ENCODE peak calls at places on chromosomes 7 and 10, in six cellular contexts. H, F, C, R, M and Y are unnamed samples.

GRCh38 chr10:102776779-102777417 is 33.1 kb downstream of the WBP1L start:
- DNase-seq in R (no peak), C (peak; percentile 93), H (peak; percentile 98), M (peak; percentile 85), F (peak; percentile 99), Y (peak; percentile 98)

GRCh38 chr7:108347616-108348015 is 108.6 kb downstream of the NRCAM start:
- DNase-seq in C (no peak), R (no peak), M (peak; percentile 89), F (peak; percentile 47), H (peak; percentile 49), Y (peak; percentile 77)

GRCh38 chr7:30797294-30798040 is 26.2 kb downstream of the MINDY4 start:
- DNase-seq in H (no peak), R (no peak), C (no peak), M (no peak), F (no peak), Y (no peak)

GRCh38 chr10:107409517-107409916 is 245.0 kb upstream of the SORCS1 start:
- DNase-seq in H (peak; percentile 0), C (no peak), R (no peak), M (peak; percentile 47), F (peak; percentile 1), Y (peak; percentile 56)

GRCh38 chr7:82595176-82595575 is 151.6 kb upstream of the CACNA2D1 start:
- DNase-seq in F (no peak), C (no peak), H (no peak), M (no peak), R (no peak), Y (no peak)

GRCh38 chr7:2495402-2496309 is 19.5 kb upstream of the GRIFIN start:
- DNase-seq in F (no peak), M (peak; percentile 96), H (no peak), R (no peak), C (no peak), Y (no peak)

GRCh38 chr10:113304726-113305125 is 248.1 kb upstream of the HABP2 start:
- DNase-seq in R (no peak), M (peak; percentile 21), H (no peak), C (no peak), F (no peak), Y (no peak)

GRCh38 chr10:80459047-80459865 is 5.1 kb downstream of the TSPAN14 start:
- DNase-seq in F (no peak), H (no peak), M (peak; percentile 36), C (no peak), R (peak; percentile 93), Y (peak; percentile 74)

GRCh38 chr7:79292834-79293233 is 160.6 kb downstream of the MAGI2 start:
- DNase-seq in M (no peak), F (no peak), H (no peak), C (no peak), R (no peak), Y (peak; percentile 23)

GRCh38 chr7:55306331-55306730 is 58.8 kb upstream of the LANCL2 start:
- DNase-seq in M (no peak), R (no peak), C (no peak), H (peak; percentile 14), F (no peak), Y (no peak)

GRCh38 chr10:60382946-60383681 is 6.6 kb downstream of the ANK3 start:
- DNase-seq in F (no peak), R (no peak), H (peak; percentile 43), M (no peak), C (no peak), Y (peak; percentile 31)

GRCh38 chr7:7014827-7015610 is 167.3 kb upstream of the C1GALT1 start:
- DNase-seq in C (no peak), R (no peak), H (no peak), F (no peak), M (peak; percentile 9), Y (no peak)

GRCh38 chr10:110420401-110421193 is 77.1 kb upstream of the DUSP5 start:
- DNase-seq in H (peak; percentile 61), M (no peak), F (no peak), R (no peak), C (no peak), Y (peak; percentile 87)

GRCh38 chr7:121909721-121910359 is 36.9 kb downstream of the PTPRZ1 start:
- DNase-seq in R (no peak), F (no peak), M (peak; percentile 24), C (no peak), H (no peak), Y (no peak)

GRCh38 chr7:2967238-2967637 is 76.4 kb downstream of the CARD11 start:
- DNase-seq in F (no peak), M (no peak), R (no peak), H (no peak), C (no peak), Y (no peak)

GRCh38 chr10:60910543-60910942 is 33.4 kb downstream of the RHOBTB1 start:
- DNase-seq in F (no peak), R (no peak), C (no peak), H (no peak), M (no peak), Y (peak; percentile 80)

GRCh38 chr7:21850531-21851285 is 95.0 kb downstream of the CDCA7L start:
- DNase-seq in R (no peak), F (peak; percentile 86), M (no peak), H (peak; percentile 11), C (no peak), Y (peak; percentile 52)

GRCh38 chr10:43689955-43690771 is 41.5 kb upstream of the ZNF32 start:
- DNase-seq in F (peak; percentile 62), R (peak; percentile 94), C (no peak), H (peak; percentile 72), M (peak; percentile 87), Y (peak; percentile 87)

GRCh38 chr7:24576171-24577052 is 3.2 kb downstream of the PALS2 start:
- DNase-seq in H (peak; percentile 77), R (no peak), M (peak; percentile 81), F (peak; percentile 60), C (peak; percentile 37), Y (peak; percentile 89)

GRCh38 chr10:113435881-113436280 is 117.0 kb upstream of the HABP2 start:
- DNase-seq in C (no peak), H (no peak), R (no peak), M (no peak), F (no peak), Y (no peak)

GRCh38 chr10:32409741-32410140 is 36.2 kb upstream of the CCDC7 start:
- DNase-seq in R (no peak), C (no peak), H (peak; percentile 7), F (no peak), M (no peak), Y (no peak)
- H3K4me3 ChIP-seq in R (no peak overlapping the region), C (no peak overlapping the region), H (no peak overlapping the region), F (no peak overlapping the region), M (no peak overlapping the region), Y (no peak overlapping the region)

GRCh38 chr10:95290801-95291633 is at the start of gene PDLIM1:
- DNase-seq in C (no peak), M (peak; percentile 81), H (peak; percentile 45), R (peak; percentile 95), F (no peak), Y (peak; percentile 52)

GRCh38 chr10:95290446-95290800 is 380 bp downstream of the PDLIM1 start:
- DNase-seq in H (no peak), C (no peak), M (peak; percentile 56), R (peak; percentile 86), F (no peak), Y (no peak)

GRCh38 chr10:95289003-95289920 is 1.5 kb downstream of the PDLIM1 start:
- DNase-seq in R (no peak), H (no peak), M (peak; percentile 40), C (no peak), F (no peak), Y (peak; percentile 53)

GRCh38 chr10:95291634-95292039 is 834 bp upstream of the PDLIM1 start:
- DNase-seq in R (no peak), F (no peak), H (no peak), M (no peak), C (no peak), Y (no peak)

DNA sequence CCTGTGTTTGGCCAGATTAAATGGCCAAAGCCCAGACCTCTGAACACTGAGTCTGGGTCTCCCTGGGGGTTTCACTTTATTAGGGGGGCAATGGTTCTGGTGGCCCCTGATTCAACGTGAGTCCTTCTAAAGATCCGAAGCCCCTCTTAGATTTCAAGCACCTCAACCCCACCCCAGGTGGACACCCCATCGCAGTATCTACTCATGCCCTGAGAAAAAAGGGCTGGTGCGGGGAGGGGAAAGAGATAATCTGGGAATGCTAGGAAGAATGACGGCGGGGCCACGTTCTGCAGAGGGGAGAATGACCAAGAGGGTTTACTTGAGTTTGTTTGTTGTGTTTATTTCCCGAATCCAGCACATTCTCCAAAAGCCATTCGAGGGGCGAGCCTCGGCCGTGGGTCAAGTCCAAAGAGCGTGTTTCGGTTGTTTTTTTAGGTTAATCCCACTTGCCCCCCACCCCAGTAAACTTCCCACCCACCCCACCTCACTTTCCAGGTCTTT is 832 bp downstream of the PDLIM1 start:
- DNase-seq in R (no peak), H (no peak), C (no peak), F (no peak), M (no peak), Y (no peak)
- H3K4me3 ChIP-seq in R (peak overlapping the region; percentile 84), H (peak overlapping the region; percentile 98), C (peak overlapping the region; percentile 89), F (peak overlapping the region; percentile 73), M (peak overlapping the region; percentile 96), Y (peak overlapping the region; percentile 93)

GRCh38 chr10:58746470-58747185 is 234.0 kb downstream of the BICC1 start:
- DNase-seq in F (no peak), R (no peak), H (no peak), C (no peak), M (no peak), Y (no peak)
- H3K4me3 ChIP-seq in F (no peak overlapping the region), R (no peak overlapping the region), H (no peak overlapping the region), C (no peak overlapping the region), M (no peak overlapping the region), Y (no peak overlapping the region)

DNA sequence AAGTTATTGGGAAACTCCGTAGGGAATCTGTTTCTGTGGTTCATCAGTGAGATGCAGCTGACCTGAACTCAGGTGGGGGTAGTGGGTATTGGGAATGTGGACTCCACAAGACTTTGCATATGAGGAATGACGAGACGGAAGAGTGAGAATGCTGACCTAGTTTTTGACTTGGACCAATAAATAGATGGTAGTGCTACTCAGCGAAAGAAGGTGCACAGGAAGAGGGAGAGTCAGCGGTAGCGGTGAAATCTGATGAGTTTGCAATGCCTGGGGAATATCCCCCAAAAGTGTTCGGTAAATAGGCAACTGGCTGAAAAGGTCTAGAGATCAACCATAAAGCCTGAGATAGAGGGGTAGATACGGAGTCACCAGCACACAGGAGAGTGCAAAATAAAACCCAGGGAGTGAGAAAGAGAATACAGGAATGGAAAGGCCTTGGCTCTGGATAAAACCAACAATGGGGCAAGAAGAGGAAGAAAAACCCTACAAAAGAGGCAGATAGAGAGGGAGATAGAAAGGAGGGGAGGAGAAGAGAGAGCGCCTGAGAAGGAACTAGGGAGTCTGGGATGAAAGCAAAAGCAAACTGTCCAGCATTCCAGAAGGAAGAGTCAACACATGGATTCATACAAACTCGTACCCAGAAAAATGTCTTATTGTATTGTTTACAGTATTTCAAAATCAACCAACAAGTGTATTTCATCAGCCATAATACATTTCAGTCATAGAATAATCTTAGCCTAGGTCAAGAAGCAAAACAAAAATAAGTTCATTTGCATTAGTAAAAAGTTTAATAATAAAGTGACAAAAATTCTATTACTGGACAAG is 5.4 kb downstream of the ARHGAP21 start:
- DNase-seq in F (peak; percentile 56), C (no peak), R (no peak), M (no peak), H (peak; percentile 90), Y (peak; percentile 72)
- H3K4me3 ChIP-seq in F (peak overlapping the region; percentile 9), C (peak overlapping the region; percentile 24), R (no peak overlapping the region), M (no peak overlapping the region), H (peak overlapping the region; percentile 1), Y (peak overlapping the region; percentile 18)

DNA sequence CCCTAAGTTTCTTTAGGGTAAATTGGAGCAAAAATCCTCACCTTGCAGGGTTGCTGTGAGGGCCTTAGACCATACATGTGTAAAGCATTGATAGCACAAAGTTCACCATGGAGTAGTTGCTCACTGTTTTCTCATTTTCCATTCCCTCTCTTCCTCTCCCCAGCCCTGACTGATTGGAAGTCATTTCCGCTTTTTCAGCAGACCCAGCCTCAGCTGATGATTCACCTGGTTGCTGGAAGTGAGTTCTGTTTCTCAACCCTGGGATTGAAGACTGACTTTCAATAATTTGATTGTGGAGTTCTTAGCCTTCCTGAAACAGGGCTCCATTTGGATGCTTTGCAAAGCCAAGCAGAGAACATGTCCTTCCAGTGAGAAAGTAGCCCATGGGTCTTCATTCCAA is 107.0 kb downstream of the PLXNA4 start:
- DNase-seq in C (no peak), M (no peak), R (no peak), F (no peak), H (no peak), Y (no peak)
- H3K4me3 ChIP-seq in C (no peak overlapping the region), M (no peak overlapping the region), R (no peak overlapping the region), F (no peak overlapping the region), H (no peak overlapping the region), Y (no peak overlapping the region)